ENCODE peak calls at places on chromosomes 4 and X, in six cellular contexts. I is A549, P is H1, W is endothelial cell of umbilical vein, L is K562, M is HepG2. E is an unnamed sample.

GRCh38 chr4:119939066-119939995 is 127.3 kb downstream of the MAD2L1 start:
- DNase-seq in L (no peak), W (no peak), P (no peak), I (no peak), M (no peak), E (no peak)

GRCh38 chrX:261858-262390 is 19.3 kb upstream of the PLCXD1 start:
- DNase-seq in L (no peak), P (no peak), M (no peak), W (no peak), I (no peak), E (peak)

GRCh38 chr4:113773756-113774155 is 12.2 kb upstream of the CAMK2D start:
- DNase-seq in P (no peak), I (no peak), M (no peak), W (no peak), L (no peak), E (no peak)

GRCh38 chr4:184475096-184475461 is 729 bp upstream of the IRF2 start:
- DNase-seq in W (peak), L (peak), M (no peak), I (peak), P (no peak), E (peak)

GRCh38 chr4:78644744-78645330 is 93.3 kb downstream of the ANXA3 start:
- DNase-seq in W (peak), P (no peak), M (peak), I (peak), L (peak), E (peak)

GRCh38 chrX:57918750-57919436 is 8.6 kb upstream of the ZXDA start:
- DNase-seq in I (peak), M (peak), L (no peak), W (peak), P (no peak), E (peak)

GRCh38 chrX:5702890-5703289 is 525.8 kb downstream of the NLGN4X start:
- DNase-seq in W (no peak), L (no peak), P (no peak), M (no peak), I (no peak), E (no peak)

GRCh38 chr4:3235581-3235980 is 13.4 kb upstream of the MSANTD1 start:
- DNase-seq in I (no peak), M (no peak), P (no peak), L (no peak), W (no peak), E (no peak)

GRCh38 chr4:187586892-187587291 is 408.7 kb upstream of the ZFP42 start:
- DNase-seq in L (no peak), M (no peak), P (no peak), W (no peak), I (no peak), E (no peak)

GRCh38 chr4:149706942-149707341 is 108.7 kb downstream of the IQCM start:
- DNase-seq in M (no peak), W (peak), L (no peak), P (no peak), I (no peak), E (no peak)

GRCh38 chr4:152590179-152591031 is 54.5 kb upstream of the FBXW7 start:
- DNase-seq in M (no peak), W (no peak), L (no peak), P (no peak), I (no peak), E (no peak)

GRCh38 chr4:895596-895995 is 36.5 kb downstream of the GAK start:
- DNase-seq in W (no peak), P (no peak), M (no peak), L (no peak), I (no peak), E (no peak)

GRCh38 chr4:121448231-121448630 is 67.4 kb upstream of the QRFPR start:
- DNase-seq in I (peak), M (peak), P (no peak), W (no peak), L (no peak), E (no peak)

GRCh38 chr4:181656748-181657147 is 586.5 kb upstream of the TENM3 start:
- DNase-seq in I (no peak), P (no peak), L (no peak), W (no peak), M (no peak), E (no peak)

GRCh38 chrX:107537815-107538214 is 88.4 kb downstream of the FRMPD3 start:
- DNase-seq in W (peak), L (peak), P (no peak), M (peak), I (peak), E (peak)

GRCh38 chrX:87583679-87584078 is 66.1 kb downstream of the KLHL4 start:
- DNase-seq in L (peak), P (peak), M (peak), I (peak), W (peak), E (peak)
- TF ChIP-seq JUN in L (no peak), P (no peak), M (no peak), I (no peak), W (no peak), E (no peak)

DNA sequence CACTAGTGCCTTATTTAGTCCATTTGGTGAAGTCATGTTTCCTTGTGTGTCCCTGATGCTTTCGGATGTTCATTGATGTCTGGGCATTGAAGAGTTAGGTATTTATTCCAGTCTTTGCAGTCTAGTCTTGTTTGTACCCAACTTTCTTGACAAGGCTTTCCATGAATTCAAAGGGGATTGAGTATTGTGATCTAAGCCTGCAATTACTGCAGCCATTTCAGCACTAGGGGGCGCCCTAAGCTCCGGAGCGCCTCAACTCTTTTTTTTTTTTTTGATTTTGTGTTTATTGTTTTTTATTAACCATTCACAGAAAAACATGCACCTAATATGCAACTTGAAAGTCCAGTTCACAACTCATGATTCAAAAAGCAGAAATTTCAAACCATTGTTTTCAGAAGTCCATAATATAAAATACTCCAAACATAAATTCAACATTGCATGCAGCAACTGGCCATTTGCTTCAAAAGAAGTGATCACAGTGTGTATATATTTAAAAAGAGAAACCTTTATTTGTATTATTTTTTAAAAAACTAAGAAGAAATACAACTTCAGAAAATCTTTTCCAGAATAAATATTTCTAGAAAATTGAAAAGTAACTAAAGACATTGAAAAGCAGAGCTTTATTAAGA is 59.2 kb downstream of the PTPN13 start:
- DNase-seq in P (no peak), I (peak), L (peak), M (peak), W (peak), E (peak)
- TF ChIP-seq JUN in P (no peak), I (no peak), L (no peak), M (no peak), W (no peak), E (no peak)

GRCh38 chr4:163895369-163896005 is 401.0 kb downstream of the TMA16 start:
- DNase-seq in M (no peak), I (no peak), P (no peak), W (no peak), L (no peak), E (no peak)
- TF ChIP-seq JUN in M (no peak), I (no peak), P (no peak), W (no peak), L (no peak), E (no peak)

GRCh38 chrX:10679387-10679786 is 59.0 kb upstream of the MID1 start:
- DNase-seq in L (no peak), P (no peak), I (no peak), W (no peak), M (no peak), E (no peak)

GRCh38 chrX:10681167-10681566 is 60.8 kb upstream of the MID1 start:
- DNase-seq in P (no peak), I (no peak), W (no peak), M (no peak), L (no peak), E (no peak)

GRCh38 chrX:10676239-10676971 is 56.0 kb upstream of the MID1 start:
- DNase-seq in I (no peak), L (no peak), W (no peak), M (no peak), P (no peak), E (peak)

DNA sequence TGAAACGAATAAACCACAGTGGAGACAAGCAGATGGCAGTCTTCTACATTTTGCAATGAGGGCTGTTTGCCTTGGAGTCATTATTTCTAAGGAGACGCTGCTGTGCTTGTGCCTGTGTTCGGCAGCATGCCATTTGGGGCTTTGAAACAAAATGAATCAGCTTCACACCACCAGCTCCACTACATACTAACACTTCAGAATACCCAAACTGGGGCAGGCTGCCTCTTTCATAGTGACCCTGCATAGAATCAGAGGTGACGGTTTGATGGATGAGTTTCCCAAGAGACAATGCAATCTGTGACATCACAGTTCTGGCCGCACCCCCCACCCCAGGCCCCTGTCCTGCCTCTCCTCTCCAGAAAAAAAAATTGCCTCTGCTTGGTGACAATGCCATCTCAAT is 57.1 kb upstream of the MID1 start:
- DNase-seq in P (no peak), M (no peak), I (no peak), W (no peak), L (no peak), E (no peak)
- TF ChIP-seq JUN in P (no peak), M (no peak), I (no peak), W (no peak), L (no peak), E (no peak)

GRCh38 chr4:146814736-146815135 is 130.9 kb downstream of the TTC29 start:
- DNase-seq in P (no peak), M (no peak), L (no peak), I (no peak), W (no peak), E (no peak)
- TF ChIP-seq JUN in P (no peak), M (no peak), L (no peak), I (no peak), W (no peak), E (no peak)

GRCh38 chrX:13029341-13029740 is 15.1 kb downstream of the FAM9C start:
- DNase-seq in W (no peak), I (peak), P (no peak), L (no peak), M (no peak), E (peak)
- TF ChIP-seq JUN in W (no peak), I (peak), P (no peak), L (no peak), M (no peak), E (no peak)

GRCh38 chrX:83845397-83845796 is 15.5 kb upstream of the CYLC1 start:
- DNase-seq in I (peak), P (no peak), M (peak), W (peak), L (peak), E (no peak)
- TF ChIP-seq JUN in I (no peak), P (no peak), M (no peak), W (no peak), L (no peak), E (no peak)

GRCh38 chrX:12332786-12333347 is 194.6 kb downstream of the FRMPD4 start:
- DNase-seq in L (no peak), W (no peak), I (no peak), P (no peak), M (no peak), E (no peak)
- TF ChIP-seq JUN in L (no peak), W (no peak), I (no peak), P (no peak), M (no peak), E (no peak)

DNA sequence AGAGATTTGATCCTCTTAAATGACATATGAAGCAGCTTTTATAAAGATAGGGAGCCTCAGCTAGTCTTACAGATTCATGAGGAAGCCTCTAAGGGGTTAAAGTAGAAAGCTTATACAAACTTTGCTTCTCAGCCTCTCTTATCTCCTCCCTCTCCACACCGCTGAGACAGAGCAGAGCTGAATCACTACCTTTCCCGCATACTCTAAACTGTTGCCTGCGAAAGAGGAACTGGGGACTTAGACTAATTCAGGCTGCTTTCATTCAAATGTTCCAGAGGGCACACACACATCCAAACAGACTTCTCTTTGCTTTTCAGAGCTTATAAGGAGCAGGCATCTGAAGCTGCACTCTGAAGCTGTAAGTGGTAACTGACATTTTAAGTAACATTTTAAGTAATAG is at the start of gene SERTM2:
- DNase-seq in P (no peak), L (no peak), W (no peak), I (no peak), M (no peak), E (peak)
- TF ChIP-seq JUN in P (no peak), L (no peak), W (no peak), I (no peak), M (no peak), E (no peak)